ENCODE peak calls at places on chromosome 6, in six cellular contexts. Y is HCT116, K is lower lobe of right lung, M is fibroblast of lung, D is upper lobe of right lung, C is AG04450. U is an unnamed sample. For H3K27me3, the result is how much of the 10 kb centered on the place peaks cover.

GRCh38 chr6:38110407-38111025 is 291.0 kb downstream of the ZFAND3 start:
- DNase-seq in Y (no peak), K (no peak), M (peak), D (no peak), C (no peak), U (no peak)

GRCh38 chr6:128508588-128509296 is 11.7 kb downstream of the PTPRK start:
- DNase-seq in Y (peak), K (no peak), M (peak), D (no peak), C (no peak), U (peak)

GRCh38 chr6:2857580-2858337 is 16.1 kb upstream of the SERPINB1 start:
- DNase-seq in Y (peak), K (no peak), M (peak), D (no peak), C (no peak), U (no peak)

GRCh38 chr6:151016107-151016506 is 150.6 kb downstream of the MTHFD1L start:
- DNase-seq in Y (no peak), K (no peak), M (no peak), D (no peak), C (no peak), U (no peak)

GRCh38 chr6:158011980-158012566 is 30.4 kb downstream of the SYNJ2 start:
- DNase-seq in Y (no peak), K (peak), M (no peak), D (peak), C (no peak), U (no peak)

GRCh38 chr6:30820196-30820595 is 64.1 kb upstream of the DDR1 start:
- DNase-seq in Y (peak), K (no peak), M (peak), D (no peak), C (no peak), U (no peak)

GRCh38 chr6:150766201-150766997 is 99.1 kb upstream of the MTHFD1L start:
- DNase-seq in Y (no peak), K (no peak), M (peak), D (no peak), C (no peak), U (no peak)

GRCh38 chr6:16761469-16762264 is 407 bp upstream of the ATXN1 start:
- DNase-seq in Y (peak), K (peak), M (peak), D (peak), C (peak), U (no peak)

GRCh38 chr6:15770347-15771143 is 107.7 kb upstream of the DTNBP1 start:
- DNase-seq in Y (no peak), K (no peak), M (peak), D (no peak), C (no peak), U (peak)

GRCh38 chr6:90131614-90132423 is 164.8 kb downstream of the BACH2 start:
- DNase-seq in Y (no peak), K (no peak), M (peak), D (no peak), C (peak), U (no peak)

GRCh38 chr6:48611332-48611731 is 500.3 kb upstream of the PTCHD4 start:
- DNase-seq in Y (no peak), K (no peak), M (peak), D (no peak), C (peak), U (no peak)

GRCh38 chr6:45438849-45439406 is 61.2 kb upstream of the SUPT3H start:
- DNase-seq in Y (peak), K (no peak), M (peak), D (no peak), C (peak), U (peak)

GRCh38 chr6:149405823-149406765 is 6.0 kb downstream of the SUMO4 start:
- DNase-seq in Y (no peak), K (no peak), M (no peak), D (no peak), C (no peak), U (no peak)

GRCh38 chr6:125913864-125914351 is 42.7 kb upstream of the HINT3 start:
- DNase-seq in Y (peak), K (no peak), M (peak), D (no peak), C (peak), U (peak)

GRCh38 chr6:12911387-12911960 is 194.9 kb downstream of the PHACTR1 start:
- DNase-seq in Y (no peak), K (no peak), M (peak), D (no peak), C (no peak), U (no peak)

GRCh38 chr6:11434565-11435326 is 102.8 kb upstream of the TMEM170B start:
- DNase-seq in Y (no peak), K (peak), M (peak), D (peak), C (peak), U (no peak)

GRCh38 chr6:160391419-160392116 is 43.4 kb downstream of the SLC22A3 start:
- DNase-seq in Y (peak), K (no peak), M (peak), D (no peak), C (no peak), U (no peak)

GRCh38 chr6:136249336-136249735 is 775 bp downstream of the MTFR2 start:
- DNase-seq in Y (no peak), K (no peak), M (peak), D (no peak), C (no peak), U (no peak)

GRCh38 chr6:106765496-106765895 is 136.1 kb downstream of the QRSL1 start:
- DNase-seq in Y (no peak), K (no peak), M (no peak), D (no peak), C (no peak), U (no peak)

GRCh38 chr6:71346034-71346680 is 57.5 kb downstream of the OGFRL1 start:
- DNase-seq in Y (no peak), K (no peak), M (no peak), D (no peak), C (no peak), U (no peak)

GRCh38 chr6:14506656-14507242 is 389.2 kb downstream of the CD83 start:
- DNase-seq in Y (no peak), K (no peak), M (no peak), D (no peak), C (no peak), U (no peak)

GRCh38 chr6:42820509-42821340 is 38.9 kb downstream of the BICRAL start:
- DNase-seq in Y (no peak), K (no peak), M (no peak), D (no peak), C (no peak), U (no peak)

GRCh38 chr6:46932941-46933340 is 11.2 kb upstream of the ADGRF5 start:
- DNase-seq in Y (no peak), K (no peak), M (peak), D (no peak), C (no peak), U (peak)

GRCh38 chr6:82740066-82740465 is 325.6 kb downstream of the UBE3D start:
- DNase-seq in Y (no peak), K (no peak), M (no peak), D (no peak), C (no peak), U (no peak)

GRCh38 chr6:136103763-136104311 is 146.3 kb downstream of the MTFR2 start:
- DNase-seq in Y (no peak), K (no peak), M (no peak), D (no peak), C (no peak), U (no peak)

GRCh38 chr6:97275809-97276208 is 7.2 kb downstream of the MMS22L start:
- DNase-seq in Y (no peak), K (no peak), M (no peak), D (no peak), C (no peak), U (peak)

GRCh38 chr6:35021014-35021413 is 120.1 kb downstream of the TCP11 start:
- DNase-seq in Y (no peak), K (no peak), M (no peak), D (no peak), C (no peak), U (no peak)

GRCh38 chr6:16067568-16067967 is 61.3 kb upstream of the MYLIP start:
- DNase-seq in Y (no peak), K (no peak), M (no peak), D (no peak), C (no peak), U (no peak)

GRCh38 chr6:100785982-100786381 is 95.1 kb downstream of the ASCC3 start:
- DNase-seq in Y (no peak), K (no peak), M (no peak), D (no peak), C (no peak), U (no peak)

GRCh38 chr6:52233975-52234823 is 10.1 kb downstream of the IL17F start:
- DNase-seq in Y (peak), K (no peak), M (peak), D (no peak), C (peak), U (peak)

GRCh38 chr6:166360243-166361079 is 18.1 kb upstream of the SFT2D1 start:
- DNase-seq in Y (no peak), K (no peak), M (peak), D (no peak), C (no peak), U (no peak)

DNA sequence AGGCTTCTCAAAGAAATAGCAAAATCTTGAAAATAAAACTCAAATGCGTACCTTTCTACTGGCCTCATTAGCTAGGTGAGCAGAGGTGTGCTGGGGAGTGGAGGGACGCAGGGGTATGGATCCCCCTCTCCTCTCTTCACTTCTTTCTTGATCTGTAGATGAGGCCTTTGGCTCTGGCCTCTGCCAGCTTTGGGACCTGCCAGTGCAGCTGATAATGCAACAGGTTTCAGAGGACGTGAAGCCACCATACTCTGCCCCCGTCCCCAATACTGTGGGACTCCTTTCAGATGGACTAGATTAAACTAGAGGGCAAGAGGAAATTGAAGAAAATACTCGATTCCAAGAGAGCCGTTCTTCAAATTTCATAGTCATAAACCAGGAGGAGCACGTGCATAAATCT is 245.4 kb upstream of the FOXQ1 start:
- DNase-seq in Y (no peak), K (no peak), M (no peak), D (no peak), C (no peak), U (no peak)
- H3K27me3 ChIP-seq in Y (under half), K (under half), M (under half), D (under half), C (under half), U (under half)

DNA sequence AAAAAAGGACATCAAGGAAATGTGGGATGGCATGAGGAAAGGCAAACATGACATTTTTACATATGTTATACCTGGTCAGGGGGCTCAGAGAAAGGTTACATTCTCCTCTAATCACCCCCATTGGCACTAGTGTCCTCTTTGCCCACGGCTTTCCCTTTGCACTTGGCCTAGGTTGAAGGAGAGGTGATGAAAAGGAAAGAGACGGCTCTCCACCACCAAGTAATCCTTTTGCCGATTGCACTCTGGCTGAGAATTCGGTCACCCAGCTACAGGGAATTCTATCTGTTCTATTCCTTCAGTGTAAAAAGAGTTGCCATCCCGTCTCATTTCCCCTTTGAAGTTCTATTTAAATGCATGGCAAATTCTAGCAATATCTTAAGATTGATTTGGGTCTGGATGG is 10.4 kb downstream of the VGLL2 start:
- DNase-seq in Y (no peak), K (no peak), M (no peak), D (no peak), C (no peak), U (no peak)
- TF ChIP-seq CTCF in Y (no peak), K (no peak), M (no peak), D (no peak), C (no peak), U (no peak)

GRCh38 chr6:33212857-33213165 is 4.5 kb downstream of the RING1 start:
- DNase-seq in Y (no peak), K (no peak), M (no peak), D (no peak), C (no peak), U (no peak)
- H3K4me3 ChIP-seq in Y (no peak), K (peak), M (peak), D (peak), C (peak), U (peak)

GRCh38 chr6:169789944-169790927 is 38.8 kb downstream of the ERMARD start:
- DNase-seq in Y (peak), K (peak), M (peak), D (peak), C (no peak), U (no peak)
- H3K27me3 ChIP-seq in Y (under half), K (under half), M (under half), D (under half), C (under half), U (under half)

GRCh38 chr6:144897441-144897921 is 612.3 kb downstream of the UTRN start:
- DNase-seq in Y (peak), K (no peak), M (peak), D (no peak), C (peak), U (peak)
- TF ChIP-seq CTCF in Y (no peak), K (no peak), M (no peak), D (no peak), C (no peak), U (no peak)

DNA sequence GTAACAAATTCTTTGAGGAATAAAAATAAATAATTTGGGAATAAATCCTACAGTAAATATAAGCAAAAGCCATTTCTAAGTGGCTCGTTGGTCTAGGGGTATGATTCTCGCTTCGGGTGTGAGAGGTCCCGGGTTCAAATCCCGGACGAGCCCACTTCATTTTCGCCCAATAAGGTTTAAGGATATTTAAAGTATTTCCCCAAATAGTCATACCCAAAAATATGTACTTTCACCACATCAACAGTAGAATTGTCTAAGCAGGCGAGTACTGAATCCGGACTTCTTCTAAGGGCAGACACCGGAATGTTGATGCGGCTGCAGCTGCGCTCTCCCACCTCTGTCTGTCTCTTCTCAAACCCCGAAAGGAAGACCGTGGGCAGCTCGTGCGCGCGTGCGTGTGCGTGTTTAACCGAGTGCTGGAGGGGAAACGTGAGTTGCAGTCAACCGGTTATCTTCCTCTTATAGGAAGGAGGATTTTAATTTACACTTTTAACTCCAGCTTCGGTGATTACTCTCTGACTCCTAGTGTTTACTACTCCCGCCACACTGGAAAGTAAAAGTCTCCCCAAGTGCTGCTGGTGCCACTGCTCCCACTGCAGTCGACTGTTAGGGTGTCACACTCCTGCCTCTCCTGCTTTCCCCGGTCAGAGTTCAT is 155.7 kb upstream of the PRSS16 start:
- DNase-seq in Y (peak), K (no peak), M (peak), D (no peak), C (peak), U (peak)
- H3K4me3 ChIP-seq in Y (peak), K (no peak), M (peak), D (no peak), C (peak), U (peak)

DNA sequence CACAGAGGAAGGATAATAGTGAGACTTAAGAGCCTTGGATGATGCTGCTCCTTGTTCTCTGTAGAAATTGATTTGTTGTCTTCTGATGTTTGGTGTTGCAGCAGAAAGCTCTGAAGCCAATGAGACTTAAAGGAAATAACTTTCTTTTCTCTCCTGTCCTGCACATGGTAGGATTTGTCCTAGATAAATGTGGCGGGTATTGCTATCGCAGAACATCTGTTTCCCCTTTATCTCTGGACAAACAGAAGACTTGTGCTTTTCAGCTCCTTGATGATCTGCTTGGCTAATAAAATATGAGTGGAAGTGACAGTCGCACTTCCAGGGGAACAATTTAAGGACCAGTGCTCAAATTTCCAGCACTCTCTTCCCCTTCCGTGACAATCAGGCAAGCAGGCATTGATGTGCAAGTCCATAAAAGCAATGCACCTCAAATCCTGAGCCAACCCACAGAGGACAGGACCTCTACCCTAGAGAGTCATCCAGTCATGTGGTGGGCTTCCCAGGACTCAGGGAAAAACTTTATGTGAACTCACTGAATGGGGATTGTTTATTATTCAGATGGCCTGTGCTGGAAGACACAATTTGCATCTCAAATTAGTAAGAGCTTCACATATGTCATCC is 9.9 kb upstream of the NCR2 start:
- DNase-seq in Y (no peak), K (no peak), M (no peak), D (no peak), C (no peak), U (no peak)
- H3K27me3 ChIP-seq in Y (half or more), K (under half), M (under half), D (under half), C (under half), U (under half)

GRCh38 chr6:64776359-64776758 is 930.7 kb downstream of the EYS start:
- DNase-seq in Y (no peak), K (no peak), M (no peak), D (no peak), C (no peak), U (no peak)

GRCh38 chr6:64777941-64778785 is 928.9 kb downstream of the EYS start:
- DNase-seq in Y (no peak), K (no peak), M (peak), D (no peak), C (no peak), U (no peak)

DNA sequence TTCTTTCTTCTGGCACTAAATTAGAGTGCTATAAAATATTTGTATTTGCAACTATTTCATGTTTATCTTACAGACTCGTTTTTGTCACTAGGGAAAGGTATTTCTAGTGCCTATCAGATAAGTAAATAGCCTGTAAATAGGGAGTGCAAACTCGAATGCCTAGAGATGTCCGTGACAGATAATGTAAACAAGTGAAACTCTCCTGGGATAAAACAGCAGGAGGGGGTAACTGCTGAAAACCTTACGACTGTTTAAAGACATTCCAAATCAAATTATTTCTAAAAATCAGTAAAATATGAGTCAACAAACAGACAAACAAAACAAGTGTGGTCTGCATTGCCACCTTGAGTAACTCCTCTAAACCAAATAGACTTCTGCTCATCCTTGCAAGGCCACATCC is 932.1 kb downstream of the EYS start:
- DNase-seq in Y (no peak), K (no peak), M (no peak), D (no peak), C (no peak), U (no peak)
- TF ChIP-seq CTCF in Y (no peak), K (no peak), M (no peak), D (no peak), C (no peak), U (no peak)

GRCh38 chr6:116446399-116446798 is 14.8 kb upstream of the CALHM6 start:
- DNase-seq in Y (no peak), K (no peak), M (peak), D (no peak), C (no peak), U (no peak)
- H3K4me3 ChIP-seq in Y (no peak), K (no peak), M (no peak), D (no peak), C (no peak), U (no peak)

U was measured in kidney epithelial cell.